ENCODE peak calls at places on chromosomes 12 and 14, in eight cellular contexts. A is HFFc6; E is transverse colon; S is OCI-LY7; J is stimulated activated CD4-positive, alpha-beta T cell treated with anti-CD3 and anti-CD28 coated beads, Interleukin-2, amount 100 ng/mL, for 48 hours; H is AML-193; D is NCI-H510A treated with DMSO at 0.1 percent for 48 hours; I is uterus. W is an unnamed sample.

GRCh38 chr12:77116277-77116676 is 50.9 kb upstream of the E2F7 start:
- DNase-seq in A (peak), I (no peak), E (no peak), S (no peak), J (no peak), D (no peak), H (no peak), W (no peak)

GRCh38 chr12:48788852-48789775 is at the start of gene ADCY6:
- DNase-seq in I (peak), H (no peak), A (peak), S (no peak), E (peak), D (peak), J (no peak), W (peak)

GRCh38 chr14:49106721-49107689 is 479.2 kb downstream of the RPS29 start:
- DNase-seq in A (no peak), E (no peak), H (no peak), I (no peak), S (no peak), D (no peak), J (no peak), W (no peak)

GRCh38 chr14:75249251-75249957 is 29.2 kb upstream of the FOS start:
- DNase-seq in I (no peak), D (peak), A (no peak), S (peak), J (peak), H (no peak), E (peak), W (no peak)

GRCh38 chr14:29236401-29236800 is 469.8 kb downstream of the FOXG1 start:
- DNase-seq in S (no peak), D (no peak), H (no peak), J (no peak), A (no peak), I (no peak), E (no peak), W (no peak)

GRCh38 chr12:85076688-85077430 is 40.7 kb downstream of the LRRIQ1 start:
- DNase-seq in J (no peak), I (peak), E (no peak), S (peak), A (peak), H (peak), D (peak), W (peak)

GRCh38 chr12:105399428-105400081 is 69.1 kb downstream of the C12orf75 start:
- DNase-seq in S (no peak), J (no peak), D (no peak), H (no peak), I (no peak), E (peak), A (no peak), W (no peak)

GRCh38 chr12:66453837-66454236 is 151.5 kb downstream of the HELB start:
- DNase-seq in A (no peak), D (no peak), I (no peak), J (no peak), H (peak), E (no peak), S (no peak), W (no peak)

W was measured in HEK293T.